ENCODE peak calls at places on chromosomes 16 and 17, in nine cellular contexts. J, P, S, I, X, B, W, A and V are unnamed samples.

GRCh38 chr16:13660807-13661206 is 259.1 kb upstream of the ERCC4 start:
- DNase-seq in S (no peak), A (no peak), I (no peak), J (no peak), W (no peak), B (no peak), X (no peak), P (no peak), V (no peak)

GRCh38 chr17:65365209-65365608 is 196.2 kb downstream of the AXIN2 start:
- DNase-seq in X (no peak), P (no peak), B (no peak), J (no peak), I (no peak), A (no peak), S (no peak), W (no peak), V (no peak)

GRCh38 chr17:74759243-74759801 is 10.9 kb downstream of the NHERF1 start:
- DNase-seq in X (no peak), I (no peak), A (no peak), S (no peak), J (no peak), B (peak; percentile 59), P (no peak), W (no peak), V (peak; percentile 64)

GRCh38 chr17:75876190-75876937 is 2.0 kb downstream of the TRIM47 start:
- DNase-seq in J (peak; percentile 62), X (peak; percentile 74), S (peak; percentile 44), B (peak; percentile 65), A (peak; percentile 89), I (no peak), P (peak; percentile 69), W (peak; percentile 77), V (peak; percentile 77)

GRCh38 chr17:64262422-64263260 is at the start of gene TEX2:
- DNase-seq in X (peak; percentile 66), P (peak; percentile 36), W (peak; percentile 78), A (no peak), I (no peak), B (peak; percentile 72), J (peak; percentile 16), S (peak; percentile 39), V (peak; percentile 76)

GRCh38 chr17:51643702-51644490 is 383.6 kb downstream of the UTP18 start:
- DNase-seq in J (no peak), X (no peak), S (no peak), P (no peak), A (no peak), I (no peak), B (no peak), W (no peak), V (no peak)

GRCh38 chr17:9079461-9080103 is 58.3 kb downstream of the NTN1 start:
- DNase-seq in W (no peak), P (no peak), S (no peak), B (no peak), A (no peak), I (no peak), J (no peak), X (no peak), V (peak; percentile 3)

GRCh38 chr17:9241371-9241712 is 220.0 kb downstream of the NTN1 start:
- DNase-seq in P (no peak), X (no peak), W (peak; percentile 87), J (no peak), B (no peak), I (no peak), A (no peak), S (no peak), V (no peak)

GRCh38 chr17:36072431-36073121 is 8.5 kb downstream of the CCL18 start:
- DNase-seq in P (peak; percentile 54), J (no peak), A (no peak), W (no peak), X (peak; percentile 58), I (no peak), B (peak; percentile 70), S (no peak), V (peak; percentile 6)

GRCh38 chr17:64270885-64271284 is 7.8 kb upstream of the TEX2 start:
- DNase-seq in B (no peak), P (no peak), S (no peak), W (no peak), A (no peak), I (no peak), X (no peak), J (no peak), V (no peak)

GRCh38 chr17:19271751-19272357 is 34.7 kb downstream of the EPN2 start:
- DNase-seq in A (no peak), I (no peak), B (no peak), P (no peak), X (no peak), S (no peak), W (peak; percentile 71), J (no peak), V (no peak)

GRCh38 chr16:61296305-61296704 is 739.9 kb downstream of the CDH8 start:
- DNase-seq in A (no peak), I (no peak), X (no peak), B (no peak), P (no peak), J (no peak), W (no peak), S (no peak), V (no peak)

GRCh38 chr17:64533784-64534183 is 27.0 kb downstream of the CEP95 start:
- DNase-seq in S (no peak), P (no peak), I (no peak), J (no peak), A (no peak), B (no peak), W (no peak), X (no peak), V (no peak)

GRCh38 chr16:50197582-50197981 is 44.5 kb downstream of the TENT4B start:
- DNase-seq in P (no peak), S (no peak), J (no peak), W (no peak), I (no peak), B (no peak), X (no peak), A (no peak), V (no peak)

GRCh38 chr17:16987830-16988601 is 16.1 kb upstream of the TNFRSF13B start:
- DNase-seq in X (peak; percentile 63), B (peak; percentile 45), W (peak; percentile 84), J (no peak), I (peak; percentile 79), S (no peak), P (peak; percentile 41), A (no peak), V (peak; percentile 43)

GRCh38 chr16:55240933-55241332 is 83.1 kb upstream of the IRX6 start:
- DNase-seq in B (no peak), J (no peak), A (no peak), S (no peak), I (no peak), P (no peak), W (no peak), X (no peak), V (no peak)

GRCh38 chr17:47727704-47728036 is 5.4 kb upstream of the TBX21 start:
- DNase-seq in I (no peak), B (no peak), S (no peak), A (no peak), W (no peak), P (no peak), X (no peak), J (no peak), V (no peak)

GRCh38 chr17:82012482-82013295 is 10.0 kb downstream of the CENPX start:
- DNase-seq in J (no peak), P (no peak), I (no peak), A (no peak), X (peak; percentile 51), B (no peak), S (no peak), W (no peak), V (no peak)

GRCh38 chr16:3141781-3142311 is 7.0 kb downstream of the ZNF213 start:
- DNase-seq in A (no peak), X (no peak), W (no peak), P (no peak), S (no peak), J (no peak), B (no peak), I (no peak), V (no peak)

GRCh38 chr16:58464916-58465731 is 34.8 kb upstream of the NDRG4 start:
- DNase-seq in P (peak; percentile 75), I (no peak), J (no peak), S (no peak), A (no peak), B (no peak), W (no peak), X (no peak), V (no peak)

GRCh38 chr17:50642722-50643656 is 8.3 kb downstream of the ABCC3 start:
- DNase-seq in P (no peak), A (no peak), W (no peak), S (no peak), I (no peak), J (no peak), B (no peak), X (no peak), V (no peak)

GRCh38 chr16:79537584-79537983 is 63.0 kb downstream of the MAF start:
- DNase-seq in A (no peak), X (no peak), J (no peak), P (no peak), S (no peak), B (no peak), I (no peak), W (no peak), V (no peak)

GRCh38 chr16:4852221-4852872 is 5.1 kb downstream of the UBN1 start:
- DNase-seq in X (no peak), W (no peak), P (peak; percentile 79), J (no peak), I (peak; percentile 40), S (no peak), B (no peak), A (no peak), V (no peak)

GRCh38 chr17:68006797-68007196 is 10.5 kb upstream of the C17orf58 start:
- DNase-seq in S (no peak), J (no peak), A (no peak), X (no peak), W (no peak), B (no peak), I (no peak), P (no peak), V (no peak)

GRCh38 chr17:55264640-55265298 is at the start of gene HLF:
- DNase-seq in A (peak; percentile 54), I (peak; percentile 69), J (peak; percentile 88), B (peak; percentile 73), W (peak; percentile 93), P (peak; percentile 72), X (peak; percentile 67), S (peak; percentile 21), V (peak; percentile 80)

GRCh38 chr16:53058441-53058840 is 3.6 kb downstream of the CHD9 start:
- DNase-seq in J (no peak), P (no peak), X (no peak), I (no peak), W (peak; percentile 45), A (no peak), B (no peak), S (no peak), V (no peak)

GRCh38 chr17:51528116-51528515 is 267.8 kb downstream of the UTP18 start:
- DNase-seq in P (no peak), A (no peak), B (no peak), W (no peak), I (no peak), J (no peak), X (no peak), S (no peak), V (no peak)

GRCh38 chr17:49157784-49158183 is 25.2 kb downstream of the B4GALNT2 start:
- DNase-seq in J (no peak), I (no peak), B (no peak), P (no peak), X (no peak), S (no peak), A (no peak), W (no peak), V (no peak)